ENCODE peak calls at places on chromosomes 12 and 14, in seven cellular contexts. W is brain microvascular endothelial cell, V is upper lobe of left lung, O is gastrocnemius medialis, F is lung, E is endodermal cell, Z is choroid plexus epithelial cell. X is an unnamed sample.

GRCh38 chr12:68794653-68795253 is 13.2 kb upstream of the MDM2 start:
- DNase-seq in E (no peak), Z (peak), W (peak), F (no peak), O (no peak), V (no peak), X (no peak)

GRCh38 chr14:88941414-88941813 is 117.0 kb downstream of the TTC8 start:
- DNase-seq in Z (no peak), O (no peak), W (no peak), E (no peak), F (no peak), V (no peak), X (no peak)

GRCh38 chr12:52607314-52607713 is 6.1 kb upstream of the KRT72 start:
- DNase-seq in O (no peak), F (no peak), E (no peak), Z (no peak), W (no peak), V (no peak), X (no peak)

GRCh38 chr12:51172515-51173431 is at the start of gene TFCP2:
- DNase-seq in E (peak), V (peak), Z (peak), W (peak), F (peak), O (peak), X (peak)

GRCh38 chr12:14367097-14367661 is 1.7 kb downstream of the ATF7IP start:
- DNase-seq in O (no peak), W (no peak), V (no peak), Z (peak), E (no peak), F (no peak), X (no peak)

GRCh38 chr14:103141117-103141796 is 18.0 kb downstream of the TNFAIP2 start:
- DNase-seq in O (no peak), W (no peak), F (peak), E (peak), Z (peak), V (peak), X (no peak)

GRCh38 chr14:102929349-102930137 is 7.1 kb downstream of the AMN start:
- DNase-seq in Z (no peak), F (no peak), O (no peak), E (peak), W (no peak), V (no peak), X (no peak)

GRCh38 chr14:93657875-93658274 is 130.4 kb downstream of the PRIMA1 start:
- DNase-seq in O (no peak), W (no peak), E (no peak), Z (no peak), F (no peak), V (no peak), X (no peak)

GRCh38 chr12:55818886-55819285 is 1.0 kb downstream of the ORMDL2 start:
- DNase-seq in O (no peak), Z (no peak), W (no peak), F (no peak), V (no peak), E (peak), X (no peak)

GRCh38 chr12:100845095-100845494 is 50.5 kb downstream of the ANO4 start:
- DNase-seq in V (no peak), Z (peak), W (no peak), F (no peak), O (no peak), E (no peak), X (no peak)

GRCh38 chr12:56645201-56645716 is 525 bp downstream of the ATP5F1B start:
- DNase-seq in E (peak), Z (no peak), W (no peak), O (no peak), V (no peak), F (no peak), X (no peak)

GRCh38 chr14:92440345-92441003 is 73.1 kb upstream of the RIN3 start:
- DNase-seq in Z (no peak), W (no peak), O (no peak), V (no peak), E (no peak), F (no peak), X (no peak)

GRCh38 chr14:100619382-100620305 is 32.4 kb upstream of the BEGAIN start:
- DNase-seq in E (peak), F (no peak), V (no peak), W (no peak), Z (no peak), O (no peak), X (no peak)

GRCh38 chr14:88986146-88986841 is 161.8 kb downstream of the TTC8 start:
- DNase-seq in W (peak), Z (peak), O (no peak), E (no peak), F (peak), V (no peak), X (no peak)

GRCh38 chr12:12392428-12392827 is 35.5 kb downstream of the BORCS5 start:
- DNase-seq in W (no peak), E (no peak), Z (peak), V (no peak), F (no peak), O (no peak), X (no peak)

GRCh38 chr14:104445086-104445485 is 134.5 kb upstream of the C14orf180 start:
- DNase-seq in E (peak), O (no peak), F (peak), Z (no peak), W (no peak), V (peak), X (no peak)

GRCh38 chr14:44612002-44612401 is 104.9 kb upstream of the FSCB start:
- DNase-seq in V (no peak), O (no peak), W (no peak), E (no peak), Z (no peak), F (no peak), X (no peak)

GRCh38 chr12:125533434-125534029 is 468.3 kb downstream of the AACS start:
- DNase-seq in W (no peak), Z (no peak), F (no peak), E (peak), O (no peak), V (no peak), X (no peak)

GRCh38 chr12:9041321-9041720 is 52.0 kb downstream of the KLRG1 start:
- DNase-seq in O (peak), Z (peak), W (peak), F (no peak), V (no peak), E (no peak), X (peak)

GRCh38 chr12:49983892-49984291 is 11.1 kb downstream of the AQP6 start:
- DNase-seq in O (no peak), W (peak), F (no peak), V (peak), E (peak), Z (peak), X (peak)

GRCh38 chr12:12839886-12840285 is 26.7 kb downstream of the DDX47 start:
- DNase-seq in O (no peak), E (no peak), Z (peak), W (peak), V (peak), F (peak), X (peak)

GRCh38 chr12:52634266-52635056 is 16.1 kb upstream of the KRT73 start:
- DNase-seq in O (peak), Z (no peak), W (no peak), V (no peak), F (no peak), E (peak), X (no peak)

GRCh38 chr12:108779998-108780688 is 48.8 kb upstream of the CORO1C start:
- DNase-seq in O (no peak), Z (no peak), V (no peak), F (no peak), E (no peak), W (no peak), X (no peak)

GRCh38 chr12:75814856-75815754 is 216.5 kb downstream of the PHLDA1 start:
- DNase-seq in O (no peak), W (peak), V (no peak), Z (peak), E (no peak), F (no peak), X (peak)

GRCh38 chr12:75818863-75819262 is 212.7 kb downstream of the PHLDA1 start:
- DNase-seq in W (no peak), V (no peak), F (no peak), E (no peak), Z (peak), O (no peak), X (no peak)

GRCh38 chr12:75819512-75819911 is 212.1 kb downstream of the PHLDA1 start:
- DNase-seq in F (no peak), W (no peak), O (no peak), E (no peak), V (no peak), Z (no peak), X (no peak)

GRCh38 chr12:75815756-75816155 is 215.8 kb downstream of the PHLDA1 start:
- DNase-seq in O (no peak), W (peak), V (no peak), E (no peak), F (no peak), Z (peak), X (no peak)

DNA sequence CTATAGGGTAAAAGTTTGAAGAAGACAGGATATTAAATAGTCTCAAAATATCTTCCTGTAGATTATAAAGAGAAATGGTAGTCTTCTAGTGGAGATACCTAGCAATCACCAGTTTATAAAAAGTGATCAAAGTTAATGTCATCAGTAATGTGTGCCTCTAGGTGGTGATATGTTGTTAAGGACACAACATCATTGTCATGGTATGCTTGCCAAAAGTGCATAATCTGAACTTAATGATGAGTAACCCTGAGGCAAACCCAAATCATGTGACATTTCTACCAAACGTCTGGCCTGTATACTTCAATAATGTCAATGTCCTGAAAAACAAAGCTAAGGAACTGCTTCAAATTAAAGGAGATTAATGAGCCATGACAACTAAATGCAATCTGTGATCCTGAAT is 214.7 kb downstream of the PHLDA1 start:
- DNase-seq in W (peak), F (no peak), O (no peak), E (no peak), Z (peak), V (no peak), X (no peak)
- TF ChIP-seq CTCF in W (no peak), F (no peak), O (no peak), E (no peak), Z (no peak), V (no peak), X (no peak)

GRCh38 chr12:79016181-79016580 is 151.6 kb downstream of the SYT1 start:
- DNase-seq in W (no peak), F (no peak), Z (peak), O (no peak), V (no peak), E (no peak), X (no peak)
- H3K4me3 ChIP-seq in W (no peak), F (no peak), Z (no peak), O (no peak), V (no peak), E (no peak), X (no peak)

GRCh38 chr12:10175849-10176641 is 2.8 kb upstream of the TMEM52B start:
- DNase-seq in W (no peak), O (no peak), F (no peak), V (no peak), E (no peak), Z (no peak), X (no peak)
- TF ChIP-seq CTCF in W (no peak), O (no peak), F (no peak), V (no peak), E (peak), Z (no peak), X (no peak)

GRCh38 chr12:114680498-114681148 is 3.4 kb downstream of the TBX3 start:
- DNase-seq in E (peak), Z (no peak), W (no peak), V (no peak), O (no peak), F (no peak), X (no peak)
- H3K4me3 ChIP-seq in E (peak), Z (peak), W (peak), V (peak), O (peak), F (peak), X (peak)

GRCh38 chr12:116684891-116685290 is 53.0 kb downstream of the SPRING1 start:
- DNase-seq in E (no peak), V (no peak), O (no peak), F (no peak), W (no peak), Z (no peak), X (no peak)

GRCh38 chr12:116691205-116691604 is 46.7 kb downstream of the SPRING1 start:
- DNase-seq in W (no peak), F (no peak), E (no peak), O (no peak), Z (no peak), V (no peak), X (no peak)

GRCh38 chr12:116690016-116690709 is 47.7 kb downstream of the SPRING1 start:
- DNase-seq in E (no peak), F (no peak), Z (no peak), V (no peak), W (no peak), O (no peak), X (no peak)

GRCh38 chr12:116689586-116689985 is 48.3 kb downstream of the SPRING1 start:
- DNase-seq in F (no peak), E (no peak), W (no peak), V (no peak), Z (no peak), O (no peak), X (no peak)

GRCh38 chr12:116687888-116688287 is 50.0 kb downstream of the SPRING1 start:
- DNase-seq in F (no peak), O (no peak), V (peak), W (no peak), Z (peak), E (peak), X (no peak)
- TF ChIP-seq CTCF in F (no peak), O (peak), V (peak), W (peak), Z (peak), E (peak), X (peak)

GRCh38 chr14:35335388-35336092 is 43.4 kb downstream of the PSMA6 start:
- DNase-seq in V (peak), O (no peak), F (no peak), Z (no peak), W (no peak), E (no peak), X (no peak)

GRCh38 chr14:35337557-35338255 is 45.5 kb downstream of the PSMA6 start:
- DNase-seq in W (no peak), F (peak), O (no peak), E (peak), Z (no peak), V (peak), X (no peak)

GRCh38 chr14:35333797-35334743 is 41.9 kb downstream of the PSMA6 start:
- DNase-seq in W (no peak), Z (no peak), E (peak), F (no peak), V (peak), O (no peak), X (no peak)

GRCh38 chr14:35337074-35337556 is 44.9 kb downstream of the PSMA6 start:
- DNase-seq in V (no peak), F (no peak), Z (no peak), E (no peak), O (no peak), W (no peak), X (no peak)

DNA sequence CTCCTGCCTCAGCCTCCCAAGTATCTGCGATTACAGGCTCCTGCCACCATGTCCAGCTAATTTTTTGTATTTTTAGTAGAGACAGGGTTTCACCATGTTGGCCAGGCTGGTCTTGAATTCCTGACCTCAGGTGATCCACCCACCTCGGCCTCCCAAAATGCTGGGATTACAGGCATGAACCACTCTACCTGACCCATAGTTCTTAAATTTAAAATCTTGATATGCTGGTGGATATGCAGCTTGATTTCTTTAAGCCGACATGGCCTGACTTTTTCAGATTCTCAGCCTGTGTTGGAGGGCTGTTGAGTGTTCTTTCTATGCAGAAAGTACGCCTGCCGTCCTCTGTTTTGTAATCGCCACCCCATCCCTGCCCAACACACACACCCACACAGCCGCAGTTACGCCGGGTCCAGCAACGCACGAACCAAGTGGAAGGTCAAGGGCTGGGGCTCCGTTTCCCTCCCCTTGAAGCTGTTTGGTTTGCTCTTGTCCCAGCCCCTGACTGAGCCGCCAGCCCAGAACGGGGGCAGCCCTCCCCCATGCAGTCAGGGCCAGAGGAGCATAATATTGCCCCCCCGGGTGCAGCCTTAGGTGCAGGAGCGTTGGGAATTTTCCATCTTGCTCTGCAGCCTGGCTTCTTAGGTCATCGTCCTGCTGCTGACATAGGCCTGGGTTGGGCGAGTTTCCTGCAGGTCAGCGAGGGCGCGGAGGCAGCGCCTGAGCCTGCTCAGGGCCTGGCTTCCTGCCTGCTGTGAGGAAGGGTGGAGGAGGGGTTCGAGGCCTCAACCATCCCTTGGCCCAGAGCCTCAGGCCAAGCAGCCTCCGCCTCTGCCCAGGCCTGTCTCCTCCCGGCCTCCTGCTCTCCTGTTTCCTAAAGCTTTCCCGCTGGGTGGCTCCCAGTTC is 44.2 kb downstream of the PSMA6 start:
- DNase-seq in Z (peak), F (peak), O (peak), V (peak), W (peak), E (peak), X (no peak)
- H3K4me3 ChIP-seq in Z (no peak), F (no peak), O (no peak), V (no peak), W (no peak), E (no peak), X (no peak)

GRCh38 chr12:93563807-93564538 is 8.5 kb upstream of the SOCS2 start:
- DNase-seq in O (no peak), W (no peak), Z (peak), F (peak), E (peak), V (peak), X (no peak)
- TF ChIP-seq CTCF in O (no peak), W (peak), Z (peak), F (no peak), E (peak), V (peak), X (peak)

GRCh38 chr14:41607966-41608663 is 1.4 kb downstream of the LRFN5 start:
- DNase-seq in F (no peak), W (no peak), E (peak), O (no peak), V (no peak), Z (peak), X (no peak)
- H3K4me3 ChIP-seq in F (peak), W (peak), E (peak), O (peak), V (peak), Z (peak), X (peak)

X was measured in AG09309.